ENCODE peak calls at places on chromosomes 5 and 9, in ten cellular contexts. A is left lung; X is DND-41; L is heart right ventricle; V is RWPE2; E is HCT116; D is activated CD8-positive, alpha-beta T cell treated with anti-CD3 and anti-CD28 coated beads for 36 hours; N is gastrocnemius medialis; I is right lobe of liver; K is pancreas. H is an unnamed sample.

GRCh38 chr5:157025093-157025698 is 33.7 kb downstream of the HAVCR1 start:
- ATAC-seq in A (no peak), X (no peak), L (no peak), V (no peak), E (no peak), D (peak), N (no peak), I (peak), K (no peak), H (no peak)

GRCh38 chr5:73899055-73899454 is 273.1 kb downstream of the ARHGEF28 start:
- ATAC-seq in A (no peak), X (no peak), L (peak), V (no peak), E (no peak), D (peak), N (no peak), I (no peak), K (no peak), H (no peak)

GRCh38 chr5:170297589-170298462 is at the start of gene LCP2:
- ATAC-seq in A (peak), X (peak), L (peak), V (peak), E (no peak), D (peak), N (peak), I (peak), K (no peak), H (no peak)

GRCh38 chr9:69090140-69090750 is 54.7 kb downstream of the FXN start:
- ATAC-seq in A (no peak), X (no peak), L (peak), V (no peak), E (no peak), D (no peak), N (no peak), I (no peak), K (no peak), H (no peak)

GRCh38 chr5:95093211-95093610 is 191.7 kb downstream of the MCTP1 start:
- ATAC-seq in A (no peak), X (no peak), L (no peak), V (no peak), E (no peak), D (no peak), N (no peak), I (no peak), K (no peak), H (no peak)

GRCh38 chr5:71974165-71974564 is 133.1 kb upstream of the MAP1B start:
- ATAC-seq in A (peak), X (no peak), L (peak), V (no peak), E (no peak), D (no peak), N (peak), I (peak), K (peak), H (peak)

GRCh38 chr9:94011134-94011533 is 56.0 kb upstream of the BARX1 start:
- ATAC-seq in A (peak), X (no peak), L (no peak), V (peak), E (peak), D (peak), N (no peak), I (no peak), K (peak), H (peak)

GRCh38 chr5:178196986-178197385 is 7.3 kb upstream of the HNRNPAB start:
- ATAC-seq in A (peak), X (no peak), L (peak), V (no peak), E (peak), D (no peak), N (peak), I (peak), K (peak), H (no peak)

GRCh38 chr9:114224247-114224610 is 68.9 kb downstream of the COL27A1 start:
- ATAC-seq in A (no peak), X (no peak), L (peak), V (peak), E (peak), D (no peak), N (no peak), I (peak), K (peak), H (no peak)

GRCh38 chr5:67181648-67182218 is 14.9 kb downstream of the CD180 start:
- ATAC-seq in A (peak), X (peak), L (peak), V (no peak), E (no peak), D (peak), N (no peak), I (peak), K (no peak), H (no peak)

GRCh38 chr5:138653502-138653901 is 78.3 kb upstream of the HSPA9 start:
- ATAC-seq in A (peak), X (no peak), L (no peak), V (peak), E (peak), D (no peak), N (no peak), I (no peak), K (no peak), H (no peak)

GRCh38 chr5:150113047-150113744 is 26.8 kb upstream of the CSF1R start:
- ATAC-seq in A (peak), X (peak), L (peak), V (peak), E (peak), D (no peak), N (peak), I (peak), K (peak), H (peak)

GRCh38 chr5:67350185-67350584 is 153.6 kb upstream of the CD180 start:
- ATAC-seq in A (no peak), X (peak), L (peak), V (no peak), E (no peak), D (no peak), N (no peak), I (no peak), K (no peak), H (no peak)

GRCh38 chr9:134526798-134527492 is 114.7 kb upstream of the COL5A1 start:
- ATAC-seq in A (peak), X (no peak), L (peak), V (no peak), E (no peak), D (no peak), N (no peak), I (no peak), K (no peak), H (peak)

GRCh38 chr9:87685871-87686519 is 39.9 kb upstream of the CTSL start:
- ATAC-seq in A (peak), X (no peak), L (peak), V (no peak), E (no peak), D (no peak), N (no peak), I (peak), K (no peak), H (peak)

GRCh38 chr5:6868170-6868569 is 154.9 kb downstream of the TENT4A start:
- ATAC-seq in A (no peak), X (no peak), L (no peak), V (no peak), E (no peak), D (no peak), N (peak), I (no peak), K (peak), H (no peak)

GRCh38 chr5:174311531-174312269 is 266.2 kb downstream of the NSG2 start:
- ATAC-seq in A (peak), X (peak), L (peak), V (peak), E (peak), D (peak), N (peak), I (peak), K (peak), H (peak)

GRCh38 chr5:121630402-121630801 is 221.3 kb upstream of the FTMT start:
- ATAC-seq in A (peak), X (no peak), L (no peak), V (peak), E (no peak), D (no peak), N (no peak), I (no peak), K (no peak), H (no peak)
- TF ChIP-seq CTCF in A (no peak), X (no peak), L (no peak), V (peak), E (no peak), D (no peak), N (no peak), I (no peak), K (no peak), H (no peak)

DNA sequence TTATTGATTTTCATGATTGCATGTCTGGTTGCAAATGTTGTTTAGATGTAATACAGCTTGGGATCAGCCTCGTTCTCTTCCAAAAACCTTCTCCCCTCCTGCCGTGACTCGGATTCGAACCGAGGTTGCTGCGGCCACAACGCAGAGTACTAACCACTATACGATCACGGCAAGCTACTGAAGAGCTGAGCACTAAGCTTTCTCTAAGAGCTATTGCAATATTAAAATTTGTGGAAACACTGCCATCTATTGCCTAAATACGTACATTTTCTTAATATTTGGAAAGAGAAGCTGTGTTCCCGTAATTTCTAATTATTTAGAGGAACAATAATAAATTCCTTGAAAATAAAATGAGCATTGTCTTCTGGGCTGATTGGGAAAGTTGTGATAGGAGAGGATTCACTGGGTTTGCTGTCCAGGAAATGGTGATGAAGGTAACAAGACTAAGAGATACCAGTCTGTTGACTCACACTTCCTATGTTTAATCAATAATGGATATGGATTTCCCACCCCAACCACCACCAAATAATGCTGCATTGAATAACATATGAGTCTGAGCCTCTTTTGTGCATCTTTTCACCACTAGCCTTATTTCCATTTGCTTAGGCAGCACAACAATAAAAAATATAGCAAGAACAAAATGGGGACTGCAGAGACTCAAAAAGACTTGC is 120.0 kb upstream of the NFIB start:
- ATAC-seq in A (peak), X (no peak), L (peak), V (peak), E (peak), D (no peak), N (peak), I (peak), K (peak), H (peak)
- TF ChIP-seq CTCF in A (no peak), X (peak), L (no peak), V (peak), E (peak), D (no peak), N (peak), I (peak), K (no peak), H (no peak)

GRCh38 chr9:71131145-71131544 is 9.7 kb upstream of the TRPM3 start:
- ATAC-seq in A (no peak), X (no peak), L (no peak), V (no peak), E (no peak), D (no peak), N (no peak), I (no peak), K (no peak), H (no peak)
- TF ChIP-seq CTCF in A (no peak), X (no peak), L (no peak), V (no peak), E (no peak), D (no peak), N (no peak), I (no peak), K (no peak), H (no peak)

GRCh38 chr5:35820720-35821119 is 36.0 kb upstream of the IL7R start:
- ATAC-seq in A (no peak), X (no peak), L (peak), V (no peak), E (no peak), D (no peak), N (no peak), I (no peak), K (no peak), H (no peak)

GRCh38 chr5:35816881-35817521 is 39.7 kb upstream of the IL7R start:
- ATAC-seq in A (no peak), X (peak), L (no peak), V (peak), E (no peak), D (peak), N (no peak), I (peak), K (peak), H (no peak)

GRCh38 chr5:35819026-35819425 is 37.7 kb upstream of the IL7R start:
- ATAC-seq in A (no peak), X (no peak), L (no peak), V (no peak), E (no peak), D (no peak), N (no peak), I (no peak), K (no peak), H (no peak)

GRCh38 chr5:35821513-35821912 is 35.2 kb upstream of the IL7R start:
- ATAC-seq in A (no peak), X (no peak), L (no peak), V (no peak), E (no peak), D (peak), N (no peak), I (no peak), K (no peak), H (no peak)

DNA sequence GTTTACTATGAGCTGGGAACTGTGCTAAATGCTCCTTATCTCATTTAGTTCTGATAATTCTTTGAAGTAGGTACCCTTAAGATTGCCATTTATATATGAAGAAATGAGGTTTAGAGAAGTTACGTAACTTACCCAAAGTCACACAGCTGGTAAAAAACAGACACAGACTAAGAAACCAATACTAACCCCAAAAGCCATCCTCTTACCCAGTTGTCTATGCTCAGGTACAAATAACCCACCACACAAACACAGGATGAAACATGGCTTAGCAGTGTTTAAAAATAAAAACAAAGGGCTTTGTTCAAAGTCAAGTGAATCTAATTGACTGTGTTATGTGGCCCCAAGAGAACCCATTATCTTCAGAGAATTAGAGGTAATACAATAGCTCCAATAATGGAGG is 37.0 kb upstream of the IL7R start:
- ATAC-seq in A (no peak), X (no peak), L (no peak), V (no peak), E (no peak), D (no peak), N (no peak), I (no peak), K (no peak), H (no peak)
- TF ChIP-seq CTCF in A (no peak), X (no peak), L (no peak), V (no peak), E (no peak), D (no peak), N (no peak), I (no peak), K (no peak), H (no peak)